ENCODE peak calls at places on chromosomes 6 and 20, in six cellular contexts. Q, N, I, C, R and J are unnamed samples.

GRCh38 chr20:53177687-53178086 is 205.5 kb downstream of the TSHZ2 start:
- DNase-seq in I (no peak), C (no peak), R (no peak), Q (no peak), N (no peak), J (no peak)

GRCh38 chr6:20575125-20575524 is 40.9 kb downstream of the CDKAL1 start:
- DNase-seq in R (no peak), N (no peak), Q (no peak), C (no peak), I (no peak), J (no peak)

GRCh38 chr6:163861627-163862026 is 447.1 kb downstream of the QKI start:
- DNase-seq in N (no peak), C (no peak), Q (no peak), R (no peak), I (no peak), J (no peak)

GRCh38 chr6:168060521-168060931 is 18.5 kb downstream of the FRMD1 start:
- DNase-seq in I (peak), R (no peak), N (no peak), Q (peak), C (peak), J (peak)

GRCh38 chr6:121651420-121651819 is 216.0 kb downstream of the GJA1 start:
- DNase-seq in N (no peak), Q (no peak), R (no peak), C (no peak), I (peak), J (no peak)

GRCh38 chr20:48805286-48805685 is 22.5 kb downstream of the PREX1 start:
- DNase-seq in I (no peak), C (no peak), Q (no peak), N (no peak), R (no peak), J (no peak)

GRCh38 chr6:137827977-137828815 is 38.9 kb upstream of the TNFAIP3 start:
- DNase-seq in C (no peak), I (no peak), N (no peak), R (no peak), Q (no peak), J (no peak)

GRCh38 chr6:3751019-3751729 is at the start of gene PXDC1:
- DNase-seq in N (no peak), I (no peak), Q (peak), R (no peak), C (no peak), J (no peak)

GRCh38 chr20:58910473-58910872 is 58.0 kb downstream of the GNAS start:
- DNase-seq in C (no peak), I (no peak), N (no peak), Q (no peak), R (no peak), J (no peak)

GRCh38 chr6:82589509-82590206 is 226.0 kb downstream of the TPBG start:
- DNase-seq in I (no peak), Q (no peak), C (no peak), R (no peak), N (no peak), J (peak)

GRCh38 chr20:62725596-62726268 is 17.1 kb downstream of the NTSR1 start:
- DNase-seq in N (no peak), C (no peak), I (no peak), R (no peak), Q (peak), J (no peak)

GRCh38 chr20:17602493-17602892 is 32.6 kb downstream of the DSTN start:
- DNase-seq in C (no peak), N (no peak), Q (no peak), I (no peak), R (no peak), J (no peak)
- H3K4me3 ChIP-seq in C (no peak), N (no peak), Q (no peak), I (no peak), R (no peak), J (no peak)

GRCh38 chr6:149963212-149963461 is 606 bp upstream of the ULBP1 start:
- DNase-seq in R (no peak), Q (no peak), I (no peak), C (no peak), N (no peak), J (peak)

GRCh38 chr6:149960488-149960887 is 3.3 kb upstream of the ULBP1 start:
- DNase-seq in N (no peak), Q (no peak), C (no peak), R (no peak), I (no peak), J (no peak)

GRCh38 chr6:149962461-149963211 is 1.1 kb upstream of the ULBP1 start:
- DNase-seq in I (no peak), R (no peak), Q (no peak), N (no peak), C (no peak), J (no peak)

GRCh38 chr6:149963462-149964242 is at the start of gene ULBP1:
- DNase-seq in I (peak), Q (peak), C (peak), R (peak), N (peak), J (peak)

GRCh38 chr6:149961728-149962425 is 1.9 kb upstream of the ULBP1 start:
- DNase-seq in R (no peak), I (no peak), C (no peak), Q (no peak), N (no peak), J (no peak)
- TF ChIP-seq CTCF in R (peak), I (no peak), C (no peak), Q (no peak), N (no peak), J (peak)

DNA sequence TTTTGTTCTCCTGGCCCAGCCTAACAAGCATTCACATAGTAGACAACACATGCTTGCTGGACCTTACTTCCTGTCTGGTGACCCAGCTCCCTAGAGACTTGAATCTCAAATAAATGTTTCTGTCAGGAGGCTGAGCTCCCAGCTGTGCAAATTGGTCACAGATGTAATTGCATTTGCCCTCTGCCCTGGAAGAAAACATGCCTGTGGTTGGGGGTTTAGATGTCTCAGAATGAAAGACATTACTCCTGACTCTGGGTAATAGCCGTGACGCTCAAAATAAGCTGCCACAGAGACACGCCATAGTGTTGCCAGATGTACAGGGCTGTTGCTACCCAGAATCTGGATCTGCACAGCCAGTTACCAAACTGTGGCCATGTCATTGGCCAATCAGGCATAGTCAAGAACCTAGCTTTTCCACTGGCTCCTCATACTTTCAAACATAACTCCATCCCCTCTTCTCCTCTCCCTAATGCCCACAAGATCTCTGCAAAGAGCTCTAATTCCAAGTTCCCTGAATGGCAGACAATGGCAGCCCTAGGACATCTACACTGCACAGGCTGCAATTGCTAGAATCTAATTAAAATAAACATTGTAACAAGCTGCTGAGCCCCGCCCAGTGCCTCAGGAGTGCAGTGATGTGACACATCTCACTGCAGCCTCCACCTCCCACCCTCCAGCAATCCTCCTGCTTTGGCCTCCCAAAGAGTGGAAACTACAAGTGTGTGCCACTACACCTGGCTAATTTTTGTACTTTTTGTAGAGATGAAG is 32.8 kb upstream of the GMPR start:
- DNase-seq in Q (no peak), R (no peak), I (peak), C (no peak), N (no peak), J (peak)
- H3K4me3 ChIP-seq in Q (no peak), R (no peak), I (no peak), C (no peak), N (no peak), J (no peak)

DNA sequence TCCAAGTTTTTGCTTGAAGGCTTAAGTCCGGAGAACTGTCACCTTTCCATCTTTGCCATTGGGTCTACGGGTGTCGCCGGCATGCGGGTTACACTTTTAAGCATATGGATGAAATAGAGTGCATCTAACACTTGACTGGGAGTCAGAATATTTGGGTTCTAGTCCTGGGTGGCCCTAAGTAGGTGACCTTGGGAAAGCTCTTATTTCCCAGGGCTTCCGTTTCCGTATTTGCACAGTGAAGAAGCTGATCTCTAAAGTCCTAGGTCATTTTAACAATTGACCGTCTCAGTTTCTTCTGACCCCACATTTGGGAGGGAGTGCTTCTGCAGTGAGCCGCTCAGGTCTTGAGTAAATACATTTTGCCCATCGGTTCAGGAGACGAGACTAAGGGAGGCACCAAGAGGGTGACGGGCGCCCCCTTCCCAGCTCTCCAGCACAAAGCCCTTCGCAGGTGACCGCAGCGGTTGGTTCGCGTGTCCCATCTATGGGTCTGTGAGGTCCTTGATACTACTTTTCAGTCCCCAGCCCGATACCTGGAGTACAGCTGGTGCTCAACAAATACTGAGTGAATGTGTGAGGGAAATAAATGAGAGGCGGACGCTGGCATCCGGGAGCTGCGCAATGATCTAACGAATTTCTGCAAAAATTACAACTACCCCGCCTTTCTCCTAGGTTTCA is 580 bp upstream of the BLTP3A start:
- DNase-seq in I (peak), C (peak), N (no peak), Q (peak), R (no peak), J (no peak)
- TF ChIP-seq CTCF in I (peak), C (no peak), N (no peak), Q (no peak), R (no peak), J (peak)

DNA sequence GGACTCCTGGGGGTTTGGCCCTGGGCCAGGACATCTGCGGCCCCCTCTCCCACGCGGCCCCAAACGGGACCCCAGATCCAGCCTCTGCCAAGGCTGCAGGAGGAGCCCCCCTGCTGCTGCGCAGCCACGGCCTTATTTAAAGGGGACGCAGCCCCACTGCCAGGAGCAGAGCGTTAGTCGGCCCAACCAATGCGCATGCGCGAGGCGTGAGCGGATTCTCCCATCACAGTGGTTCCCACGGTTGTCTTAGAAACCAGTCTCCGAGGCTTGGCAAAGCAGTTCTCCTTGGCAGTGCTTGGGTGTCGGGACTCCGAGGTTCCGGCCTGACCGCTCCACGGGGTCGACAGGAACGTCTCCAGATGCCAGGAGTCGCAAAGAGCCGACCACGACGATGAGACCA is 288.3 kb upstream of the ZNF337 start:
- DNase-seq in N (no peak), C (peak), I (peak), R (no peak), Q (no peak), J (no peak)
- H3K4me3 ChIP-seq in N (peak), C (peak), I (peak), R (peak), Q (no peak), J (no peak)

DNA sequence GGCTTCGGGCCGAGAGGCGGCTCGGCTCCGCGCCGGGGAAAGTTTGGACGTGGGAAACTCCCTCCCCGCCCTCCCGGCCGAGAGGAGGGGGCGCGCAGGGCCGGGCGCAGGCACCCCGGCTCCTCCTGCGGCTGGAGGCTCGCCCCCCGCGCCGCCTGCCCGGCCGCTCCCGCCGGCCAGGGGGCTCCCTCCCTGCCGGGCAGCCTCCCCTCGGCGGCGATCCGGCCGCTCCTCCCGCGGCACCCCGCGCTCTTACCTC is 370 bp downstream of the CDH22 start:
- DNase-seq in R (no peak), I (no peak), C (no peak), N (no peak), Q (peak), J (no peak)
- TF ChIP-seq CTCF in R (no peak), I (no peak), C (no peak), N (no peak), Q (no peak), J (no peak)